ENCODE peak calls at places on chromosomes 11 and 22, in seven cellular contexts. G, L, F, X, W, M and K are unnamed samples.

GRCh38 chr11:126233391-126233790 is 21.8 kb downstream of the FAM118B start:
- DNase-seq in F (no peak), G (no peak), L (no peak), M (peak), W (no peak), X (no peak), K (no peak)

GRCh38 chr11:1650034-1650917 is 20.7 kb downstream of the KRTAP5-5 start:
- DNase-seq in F (no peak), L (no peak), X (no peak), G (no peak), M (no peak), W (no peak), K (no peak)

GRCh38 chr11:32487270-32487669 is 51.9 kb upstream of the WT1 start:
- DNase-seq in L (peak), M (no peak), W (no peak), G (no peak), X (no peak), F (peak), K (no peak)

GRCh38 chr11:66595245-66595904 is 2.4 kb downstream of the CCS start:
- DNase-seq in W (no peak), F (no peak), G (peak), X (peak), M (no peak), L (no peak), K (peak)

GRCh38 chr11:92211576-92212167 is 12.9 kb upstream of the FAT3 start:
- DNase-seq in F (peak), M (no peak), X (peak), L (peak), G (no peak), W (no peak), K (no peak)

GRCh38 chr11:110026823-110027626 is 66.2 kb upstream of the ZC3H12C start:
- DNase-seq in M (no peak), L (no peak), G (peak), W (peak), F (no peak), X (no peak), K (peak)

GRCh38 chr11:110373061-110373702 is 56.6 kb upstream of the FDX1 start:
- DNase-seq in W (no peak), G (no peak), X (peak), F (no peak), L (peak), M (no peak), K (no peak)

GRCh38 chr11:70556884-70557741 is 158.8 kb downstream of the CTTN start:
- DNase-seq in L (no peak), G (no peak), M (no peak), F (no peak), X (no peak), W (no peak), K (no peak)

GRCh38 chr22:26670459-26670858 is 13.1 kb downstream of the MIAT start:
- DNase-seq in L (no peak), G (no peak), M (no peak), F (no peak), X (no peak), W (no peak), K (no peak)

GRCh38 chr22:31872209-31872608 is 72.1 kb upstream of the YWHAH start:
- DNase-seq in L (no peak), W (no peak), M (no peak), G (no peak), X (peak), F (peak), K (no peak)

GRCh38 chr11:66111158-66111557 is 41.1 kb downstream of the PACS1 start:
- DNase-seq in L (no peak), X (no peak), W (no peak), M (no peak), F (no peak), G (no peak), K (no peak)